ENCODE peak calls at places on chromosomes 3 and 15, in five cellular contexts. M is GM12864; K is mucosa of descending colon; Q is WERI-Rb-1; L is CD4-positive, alpha-beta T cell. W is an unnamed sample.

GRCh38 chr3:155859859-155860258 is 5.6 kb upstream of the SLC33A1 start:
- DNase-seq in M (no peak), Q (no peak), K (no peak), L (no peak), W (peak)

GRCh38 chr15:69561071-69561784 is 108.6 kb downstream of the RPLP1 start:
- DNase-seq in M (no peak), L (no peak), K (peak), Q (no peak), W (no peak)

GRCh38 chr3:73624363-73625123 is at the start of gene PDZRN3:
- DNase-seq in Q (peak), M (no peak), L (no peak), K (peak), W (no peak)

GRCh38 chr3:185069583-185070030 is 83.3 kb downstream of the C3orf70 start:
- DNase-seq in Q (peak), L (no peak), K (peak), M (no peak), W (no peak)

GRCh38 chr3:194130807-194131589 is 5.0 kb upstream of the HES1 start:
- DNase-seq in L (no peak), Q (no peak), K (peak), M (peak), W (peak)

GRCh38 chr3:127208483-127209100 is 15.7 kb downstream of the PRR23E start:
- DNase-seq in M (no peak), L (no peak), Q (no peak), K (no peak), W (no peak)

GRCh38 chr15:80931721-80932609 is 57.7 kb downstream of the MESD start:
- DNase-seq in K (no peak), M (no peak), Q (peak), L (no peak), W (no peak)

GRCh38 chr3:85697156-85697555 is 738.4 kb downstream of the CADM2 start:
- DNase-seq in M (no peak), L (no peak), K (no peak), Q (no peak), W (no peak)

GRCh38 chr3:52440671-52441070 is 4.2 kb downstream of the SEMA3G start:
- DNase-seq in Q (no peak), L (no peak), M (no peak), K (no peak), W (no peak)

GRCh38 chr3:31407665-31408064 is 125.1 kb upstream of the STT3B start:
- DNase-seq in L (no peak), K (no peak), M (no peak), Q (no peak), W (no peak)

GRCh38 chr3:125679258-125679657 is 84.0 kb upstream of the OSBPL11 start:
- DNase-seq in M (no peak), L (no peak), K (no peak), Q (peak), W (no peak)

GRCh38 chr3:134357914-134358811 is 16.1 kb downstream of the AMOTL2 start:
- DNase-seq in K (peak), L (no peak), M (no peak), Q (no peak), W (peak)

GRCh38 chr15:68272797-68273271 is 4.7 kb upstream of the FEM1B start:
- DNase-seq in K (no peak), Q (no peak), M (no peak), L (no peak), W (no peak)

GRCh38 chr3:150778793-150779401 is 15.9 kb upstream of the SIAH2 start:
- DNase-seq in M (no peak), K (no peak), Q (no peak), L (no peak), W (no peak)

GRCh38 chr3:131619821-131620220 is 117.0 kb upstream of the MRPL3 start:
- DNase-seq in K (no peak), Q (peak), L (no peak), M (no peak), W (no peak)
- TF ChIP-seq CTCF in K (no peak), Q (no peak), L (no peak), M (no peak), W (no peak)

DNA sequence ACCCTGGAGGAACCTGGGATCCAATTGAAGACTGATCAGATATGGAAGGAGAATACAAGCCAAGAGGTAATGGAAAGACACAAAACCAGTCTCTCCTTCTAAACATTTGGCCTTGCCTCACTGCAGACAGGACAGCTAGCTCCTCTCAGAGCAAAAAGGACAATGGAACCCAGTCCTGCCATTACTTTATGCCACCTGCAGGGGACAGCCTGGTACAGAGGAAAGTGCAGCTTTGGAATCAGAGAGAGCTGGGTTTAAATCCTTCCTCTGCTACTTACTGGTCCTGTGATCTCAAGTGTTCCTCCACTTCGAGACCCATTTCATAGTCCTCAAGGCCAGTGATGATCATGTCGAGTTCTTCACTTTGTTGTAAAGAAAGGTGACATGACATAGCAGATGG is 159.4 kb upstream of the SMAD3 start:
- DNase-seq in L (no peak), K (no peak), M (no peak), Q (no peak), W (no peak)
- TF ChIP-seq CTCF in L (no peak), K (no peak), M (peak), Q (peak), W (peak)

GRCh38 chr3:46215810-46216414 is 7.8 kb upstream of the CCR1 start:
- DNase-seq in K (no peak), L (no peak), M (no peak), Q (no peak), W (no peak)

GRCh38 chr3:46212101-46212500 is 4.0 kb upstream of the CCR1 start:
- DNase-seq in L (no peak), M (no peak), K (no peak), Q (no peak), W (no peak)

GRCh38 chr3:46218310-46218709 is 10.2 kb upstream of the CCR1 start:
- DNase-seq in L (no peak), Q (no peak), K (no peak), M (no peak), W (no peak)

GRCh38 chr3:46213201-46213600 is 5.1 kb upstream of the CCR1 start:
- DNase-seq in M (no peak), Q (no peak), K (no peak), L (no peak), W (no peak)

DNA sequence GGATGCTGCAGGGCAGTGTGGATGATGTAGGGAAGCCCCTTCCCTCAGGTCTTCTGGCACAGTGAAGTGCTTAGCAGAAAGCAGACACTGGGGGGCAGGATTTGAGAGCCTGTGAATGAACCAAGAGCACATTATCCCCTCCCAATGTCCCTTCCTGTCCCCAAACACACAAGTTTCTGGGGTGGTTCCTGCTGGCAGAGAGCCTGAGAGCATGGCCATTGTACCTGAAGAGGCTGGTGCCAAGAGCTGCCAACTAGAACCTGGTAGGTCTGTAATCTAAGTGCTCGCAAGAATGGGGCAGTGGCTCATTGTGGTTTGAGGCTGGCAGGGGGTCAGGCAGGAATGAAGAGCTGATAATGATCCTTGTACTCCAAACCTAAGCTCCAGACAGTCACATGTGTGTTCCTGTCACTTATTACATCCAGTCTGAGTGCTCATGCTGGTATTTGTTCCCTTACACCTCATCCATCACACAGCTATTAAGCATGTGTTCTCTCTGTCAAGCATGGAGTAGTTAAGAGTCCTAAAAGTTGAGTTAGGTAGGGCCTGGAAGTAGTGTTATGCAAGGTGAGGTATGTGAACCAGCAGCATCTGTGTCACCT is 6.7 kb upstream of the CCR1 start:
- DNase-seq in L (no peak), M (no peak), Q (peak), K (no peak), W (peak)
- TF ChIP-seq CTCF in L (no peak), M (peak), Q (peak), K (no peak), W (peak)

GRCh38 chr3:8709287-8709686 is 24.3 kb upstream of the CAV3 start:
- DNase-seq in K (no peak), M (no peak), L (no peak), Q (no peak), W (peak)

GRCh38 chr3:8712045-8712870 is 21.3 kb upstream of the CAV3 start:
- DNase-seq in L (no peak), K (no peak), M (no peak), Q (no peak), W (no peak)

GRCh38 chr3:8712871-8713360 is 20.7 kb upstream of the CAV3 start:
- DNase-seq in Q (no peak), L (no peak), M (no peak), K (no peak), W (no peak)

GRCh38 chr3:8709801-8710524 is 23.6 kb upstream of the CAV3 start:
- DNase-seq in Q (peak), L (no peak), M (no peak), K (no peak), W (peak)

GRCh38 chr3:8713901-8714759 is 19.5 kb upstream of the CAV3 start:
- DNase-seq in K (no peak), M (no peak), Q (peak), L (no peak), W (peak)
- TF ChIP-seq CTCF in K (no peak), M (peak), Q (peak), L (no peak), W (peak)

DNA sequence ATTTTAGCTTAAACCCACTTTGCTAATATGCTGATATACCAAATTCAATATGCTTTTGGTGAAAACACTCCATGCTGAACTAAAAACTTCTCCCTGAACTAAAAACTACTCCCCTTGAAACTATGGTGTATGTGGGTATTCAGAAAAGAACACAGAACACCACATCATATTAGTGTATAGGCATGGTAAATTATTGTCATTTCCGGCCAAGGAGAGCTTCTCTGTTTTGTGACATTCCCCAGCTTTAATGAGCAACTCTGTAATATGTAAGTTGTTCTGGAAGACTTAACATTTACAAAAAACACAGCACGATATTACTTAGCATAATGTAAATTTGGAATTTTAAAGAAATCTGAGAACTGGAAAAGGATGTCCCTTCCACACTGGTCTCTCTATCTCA is 269.9 kb upstream of the WNT5A start:
- DNase-seq in K (no peak), Q (no peak), M (no peak), L (no peak), W (no peak)
- TF ChIP-seq CTCF in K (no peak), Q (no peak), M (no peak), L (no peak), W (no peak)

DNA sequence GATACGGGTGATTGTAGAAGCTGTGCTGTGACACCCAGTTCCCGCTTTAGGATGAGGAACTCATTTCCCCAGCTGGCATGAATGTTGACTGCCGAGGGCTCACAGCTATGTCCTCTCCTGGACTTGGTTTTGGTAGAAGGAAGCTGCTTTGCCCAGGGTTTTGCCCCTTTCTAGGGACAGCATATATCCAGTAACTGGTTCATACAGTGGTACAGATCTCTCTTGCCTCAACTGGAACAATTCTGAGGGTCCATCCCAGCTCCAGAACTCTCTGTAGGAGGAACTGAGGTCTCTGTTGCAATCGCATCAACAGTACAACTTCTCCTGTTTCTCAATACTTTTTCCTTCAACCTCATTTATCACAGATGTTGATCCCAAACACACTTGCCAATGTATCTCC is 54.5 kb upstream of the FNDC3B start:
- DNase-seq in L (no peak), M (no peak), Q (no peak), K (no peak), W (no peak)
- TF ChIP-seq CTCF in L (no peak), M (no peak), Q (no peak), K (no peak), W (no peak)

W was measured in GM20000.